ENCODE peak calls at places on chromosomes 3 and 15, in seven cellular contexts. Y is uterus, D is transverse colon, P is neuronal stem cell, J is breast epithelium, E is GM12878, A is adrenal gland. R is an unnamed sample.

GRCh38 chr15:69092159-69092558 is 68.3 kb upstream of the GLCE start:
- DNase-seq in Y (no peak), D (no peak), P (no peak), J (no peak), E (no peak), A (no peak), R (no peak)

GRCh38 chr3:119240101-119240581 is 537 bp downstream of the B4GALT4 start:
- DNase-seq in Y (peak; percentile 40), D (peak; percentile 74), P (peak; percentile 69), J (no peak), E (no peak), A (peak; percentile 48), R (peak; percentile 54)

GRCh38 chr3:111299070-111299672 is 227.6 kb downstream of the NECTIN3 start:
- DNase-seq in Y (no peak), D (no peak), P (no peak), J (no peak), E (no peak), A (no peak), R (no peak)

GRCh38 chr15:88894819-88895767 is at the start of gene HAPLN3:
- DNase-seq in Y (no peak), D (peak; percentile 46), P (no peak), J (no peak), E (no peak), A (peak; percentile 41), R (peak; percentile 87)

GRCh38 chr3:186915808-186916796 is 14.2 kb upstream of the ST6GAL1 start:
- DNase-seq in Y (no peak), D (no peak), P (no peak), J (peak; percentile 48), E (no peak), A (no peak), R (peak; percentile 14)

GRCh38 chr3:37221407-37221806 is 47.0 kb upstream of the LRRFIP2 start:
- DNase-seq in Y (no peak), D (no peak), P (no peak), J (no peak), E (no peak), A (no peak), R (no peak)

GRCh38 chr15:92394327-92395175 is 870 bp downstream of the ST8SIA2 start:
- DNase-seq in Y (no peak), D (no peak), P (peak; percentile 67), J (no peak), E (no peak), A (no peak), R (peak; percentile 79)

GRCh38 chr15:96345560-96346389 is 15.3 kb downstream of the NR2F2 start:
- DNase-seq in Y (peak; percentile 86), D (no peak), P (no peak), J (no peak), E (no peak), A (peak; percentile 89), R (peak; percentile 89)

GRCh38 chr15:48331796-48332641 is 790 bp downstream of the DUT start:
- DNase-seq in Y (peak; percentile 76), D (peak; percentile 60), P (no peak), J (peak; percentile 30), E (no peak), A (peak; percentile 72), R (peak; percentile 89)

GRCh38 chr15:71458089-71458660 is 342.9 kb downstream of the THSD4 start:
- DNase-seq in Y (no peak), D (no peak), P (no peak), J (no peak), E (no peak), A (no peak), R (no peak)

GRCh38 chr3:150870406-150870805 is 34.8 kb downstream of the MINDY4B start:
- DNase-seq in Y (no peak), D (no peak), P (no peak), J (no peak), E (no peak), A (no peak), R (no peak)

GRCh38 chr3:190644766-190645165 is 130.9 kb downstream of the IL1RAP start:
- DNase-seq in Y (no peak), D (no peak), P (no peak), J (no peak), E (no peak), A (no peak), R (no peak)

GRCh38 chr15:26771917-26772587 is 814 bp downstream of the GABRB3 start:
- DNase-seq in Y (no peak), D (no peak), P (peak; percentile 17), J (no peak), E (no peak), A (no peak), R (peak; percentile 64)

GRCh38 chr3:180420804-180421203 is 181.2 kb upstream of the TTC14 start:
- DNase-seq in Y (no peak), D (no peak), P (no peak), J (no peak), E (no peak), A (no peak), R (no peak)

GRCh38 chr3:189851682-189852081 is 220.5 kb downstream of the TP63 start:
- DNase-seq in Y (no peak), D (no peak), P (no peak), J (no peak), E (no peak), A (no peak), R (no peak)

GRCh38 chr3:126340596-126340942 is 16.6 kb downstream of the KLF15 start:
- DNase-seq in Y (peak; percentile 8), D (peak; percentile 3), P (no peak), J (no peak), E (no peak), A (no peak), R (no peak)

GRCh38 chr3:49173116-49173791 is 1.9 kb downstream of the KLHDC8B start:
- DNase-seq in Y (peak; percentile 59), D (peak; percentile 36), P (peak; percentile 77), J (no peak), E (no peak), A (peak; percentile 83), R (peak; percentile 85)

GRCh38 chr3:46812237-46812791 is 50.9 kb downstream of the MYL3 start:
- DNase-seq in Y (peak; percentile 72), D (peak; percentile 75), P (peak; percentile 66), J (peak; percentile 60), E (no peak), A (peak; percentile 64), R (peak; percentile 96)

GRCh38 chr3:43019168-43019765 is 40.2 kb downstream of the GASK1A start:
- DNase-seq in Y (no peak), D (no peak), P (no peak), J (no peak), E (no peak), A (no peak), R (no peak)

GRCh38 chr15:45199136-45199810 is 11.5 kb upstream of the SHF start:
- DNase-seq in Y (no peak), D (peak; percentile 47), P (peak; percentile 48), J (peak; percentile 61), E (peak; percentile 34), A (peak; percentile 40), R (no peak)

GRCh38 chr3:122929188-122929465 is 98.4 kb downstream of the SEMA5B start:
- DNase-seq in Y (no peak), D (no peak), P (no peak), J (no peak), E (no peak), A (no peak), R (no peak)

GRCh38 chr3:172357850-172358754 is 90.2 kb downstream of the GHSR start:
- DNase-seq in Y (no peak), D (no peak), P (no peak), J (no peak), E (no peak), A (no peak), R (no peak)

GRCh38 chr3:175940881-175941280 is 1081.7 kb downstream of the NAALADL2 start:
- DNase-seq in Y (no peak), D (no peak), P (no peak), J (no peak), E (no peak), A (no peak), R (peak; percentile 54)

GRCh38 chr3:36269274-36269673 is 111.0 kb upstream of the STAC start:
- DNase-seq in Y (no peak), D (no peak), P (no peak), J (no peak), E (no peak), A (no peak), R (no peak)

GRCh38 chr3:346186-346585 is 149.6 kb downstream of the CHL1 start:
- DNase-seq in Y (no peak), D (no peak), P (no peak), J (no peak), E (no peak), A (no peak), R (no peak)

GRCh38 chr15:63600001-63600645 is 2.9 kb downstream of the FBXL22 start:
- DNase-seq in Y (no peak), D (no peak), P (peak; percentile 36), J (no peak), E (no peak), A (peak; percentile 61), R (peak; percentile 74)

GRCh38 chr3:123110238-123110952 is 43.6 kb downstream of the PDIA5 start:
- DNase-seq in Y (no peak), D (no peak), P (peak; percentile 38), J (no peak), E (no peak), A (no peak), R (no peak)

GRCh38 chr3:70992131-70992530 is 591.4 kb downstream of the FOXP1 start:
- DNase-seq in Y (no peak), D (no peak), P (no peak), J (no peak), E (no peak), A (no peak), R (no peak)
- H3K36me3 ChIP-seq in Y (no peaks in the 10 kb centered on the region), D (no peaks in the 10 kb centered on the region), P (peaks cover 39% of the 10 kb centered on the region), J (peaks cover under 1% of the 10 kb centered on the region), E (no peaks in the 10 kb centered on the region), A (no peaks in the 10 kb centered on the region), R (peaks cover 1% of the 10 kb centered on the region)

GRCh38 chr15:39296955-39297354 is 283.9 kb upstream of the THBS1 start:
- DNase-seq in Y (no peak), D (no peak), P (no peak), J (no peak), E (no peak), A (no peak), R (no peak)
- H3K36me3 ChIP-seq in Y (no peaks in the 10 kb centered on the region), D (no peaks in the 10 kb centered on the region), P (no peaks in the 10 kb centered on the region), J (no peaks in the 10 kb centered on the region), E (no peaks in the 10 kb centered on the region), A (no peaks in the 10 kb centered on the region), R (no peaks in the 10 kb centered on the region)

DNA sequence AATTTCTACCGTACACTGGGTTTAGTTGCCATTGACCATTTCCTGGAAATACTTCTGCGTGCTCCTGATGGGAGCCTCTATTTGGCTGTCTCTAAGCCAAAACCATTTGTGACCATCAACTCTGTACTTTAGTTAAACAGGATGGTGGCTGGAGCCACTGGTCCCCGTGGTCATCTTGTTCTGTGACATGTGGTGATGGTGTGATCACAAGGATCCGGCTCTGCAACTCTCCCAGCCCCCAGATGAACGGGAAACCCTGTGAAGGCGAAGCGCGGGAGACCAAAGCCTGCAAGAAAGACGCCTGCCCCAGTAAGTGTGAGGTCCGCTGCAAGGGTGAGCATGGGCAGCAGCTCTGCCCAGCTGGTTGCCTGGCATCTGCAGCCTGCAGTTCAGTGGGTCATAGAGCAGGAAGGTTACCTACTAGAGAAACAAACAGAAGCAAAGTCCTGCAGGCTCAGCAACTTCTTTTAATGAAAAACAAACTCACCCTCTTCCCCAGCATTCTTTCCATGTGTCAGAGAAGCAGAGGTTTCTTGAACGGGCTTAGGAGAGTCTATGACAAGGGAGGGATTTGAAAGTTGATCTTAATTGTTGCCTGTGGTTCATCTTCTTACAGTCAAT is 7.1 kb downstream of the THBS1 start:
- DNase-seq in Y (no peak), D (peak; percentile 44), P (no peak), J (no peak), E (no peak), A (peak; percentile 30), R (no peak)
- H3K36me3 ChIP-seq in Y (no peaks in the 10 kb centered on the region), D (no peaks in the 10 kb centered on the region), P (peaks cover 99% of the 10 kb centered on the region), J (peaks cover 4% of the 10 kb centered on the region), E (no peaks in the 10 kb centered on the region), A (peaks cover 86% of the 10 kb centered on the region), R (peaks cover 67% of the 10 kb centered on the region)

GRCh38 chr15:51623386-51623938 is 891 bp upstream of the DMXL2 start:
- DNase-seq in Y (peak; percentile 16), D (peak; percentile 67), P (no peak), J (no peak), E (no peak), A (peak; percentile 35), R (no peak)
- H3K36me3 ChIP-seq in Y (no peaks in the 10 kb centered on the region), D (no peaks in the 10 kb centered on the region), P (no peaks in the 10 kb centered on the region), J (no peaks in the 10 kb centered on the region), E (no peaks in the 10 kb centered on the region), A (no peaks in the 10 kb centered on the region), R (no peaks in the 10 kb centered on the region)

R was measured in H7.